ENCODE peak calls at places on chromosomes 16 and 17, in seven cellular contexts. One of them, this sample, is unnamed.

GRCh38 chr17:16406742-16407674 is 8.4 kb upstream of the TRPV2 start:
- DNase-seq in Panc1: no peak
- DNase-seq in A673: peak; percentile 45
- DNase-seq in A549: peak; percentile 58
- DNase-seq in fibroblast of lung: no peak
- DNase-seq in tibial artery: peak; percentile 83
- DNase-seq in stomach: no peak
- DNase-seq in this sample: no peak

GRCh38 chr17:35345926-35346771 is 27.3 kb downstream of the SLFN11 start:
- DNase-seq in stomach: peak; percentile 30
- DNase-seq in A549: no peak
- DNase-seq in fibroblast of lung: peak; percentile 65
- DNase-seq in tibial artery: peak; percentile 84
- DNase-seq in Panc1: no peak
- DNase-seq in A673: peak; percentile 36
- DNase-seq in this sample: no peak

GRCh38 chr16:11105038-11105903 is 150.7 kb downstream of the SOCS1 start:
- DNase-seq in Panc1: no peak
- DNase-seq in tibial artery: peak; percentile 68
- DNase-seq in A673: peak; percentile 95
- DNase-seq in stomach: no peak
- DNase-seq in A549: no peak
- DNase-seq in fibroblast of lung: peak; percentile 97
- DNase-seq in this sample: peak; percentile 17

GRCh38 chr17:68161644-68162428 is 86.0 kb upstream of the AMZ2 start:
- DNase-seq in A549: no peak
- DNase-seq in A673: no peak
- DNase-seq in stomach: no peak
- DNase-seq in Panc1: no peak
- DNase-seq in fibroblast of lung: no peak
- DNase-seq in tibial artery: no peak
- DNase-seq in this sample: no peak

GRCh38 chr17:48030531-48030930 is 7.1 kb downstream of the COPZ2 start:
- DNase-seq in A673: no peak
- DNase-seq in tibial artery: no peak
- DNase-seq in stomach: no peak
- DNase-seq in fibroblast of lung: no peak
- DNase-seq in A549: no peak
- DNase-seq in Panc1: no peak
- DNase-seq in this sample: no peak

GRCh38 chr17:82950525-82951102 is 110.8 kb upstream of the ZNF750 start:
- DNase-seq in Panc1: no peak
- DNase-seq in fibroblast of lung: no peak
- DNase-seq in A673: no peak
- DNase-seq in A549: no peak
- DNase-seq in tibial artery: peak; percentile 12
- DNase-seq in stomach: no peak
- DNase-seq in this sample: no peak

GRCh38 chr17:73801455-73802100 is 157.3 kb upstream of the SDK2 start:
- DNase-seq in Panc1: no peak
- DNase-seq in fibroblast of lung: no peak
- DNase-seq in A549: no peak
- DNase-seq in tibial artery: no peak
- DNase-seq in A673: no peak
- DNase-seq in stomach: no peak
- DNase-seq in this sample: no peak

GRCh38 chr16:86227801-86228200 is 282.5 kb upstream of the FOXF1 start:
- DNase-seq in A549: no peak
- DNase-seq in A673: no peak
- DNase-seq in fibroblast of lung: peak; percentile 51
- DNase-seq in tibial artery: no peak
- DNase-seq in stomach: peak; percentile 17
- DNase-seq in Panc1: no peak
- DNase-seq in this sample: no peak

GRCh38 chr17:73335591-73336503 is 24.0 kb upstream of the CDC42EP4 start:
- DNase-seq in tibial artery: no peak
- DNase-seq in A673: no peak
- DNase-seq in stomach: peak; percentile 34
- DNase-seq in fibroblast of lung: no peak
- DNase-seq in Panc1: no peak
- DNase-seq in A549: no peak
- DNase-seq in this sample: no peak

GRCh38 chr17:50264263-50265113 is 9.8 kb upstream of the TMEM92 start:
- DNase-seq in fibroblast of lung: no peak
- DNase-seq in A549: no peak
- DNase-seq in A673: no peak
- DNase-seq in stomach: no peak
- DNase-seq in tibial artery: peak; percentile 71
- DNase-seq in Panc1: no peak
- DNase-seq in this sample: no peak

GRCh38 chr16:56970934-56971767 is 9.4 kb downstream of the CETP start:
- DNase-seq in A549: no peak
- DNase-seq in tibial artery: no peak
- DNase-seq in fibroblast of lung: no peak
- DNase-seq in stomach: no peak
- DNase-seq in A673: no peak
- DNase-seq in Panc1: no peak
- DNase-seq in this sample: no peak

GRCh38 chr17:18181358-18181757 is 2.3 kb upstream of the ALKBH5 start:
- DNase-seq in tibial artery: no peak
- DNase-seq in A673: no peak
- DNase-seq in Panc1: no peak
- DNase-seq in stomach: no peak
- DNase-seq in A549: no peak
- DNase-seq in fibroblast of lung: no peak
- DNase-seq in this sample: no peak

GRCh38 chr16:873889-874288 is 73.4 kb upstream of the GNG13 start:
- DNase-seq in fibroblast of lung: no peak
- DNase-seq in stomach: no peak
- DNase-seq in A673: no peak
- DNase-seq in Panc1: no peak
- DNase-seq in tibial artery: no peak
- DNase-seq in A549: no peak
- DNase-seq in this sample: no peak

GRCh38 chr16:14347706-14348105 is 276.6 kb downstream of the MRTFB start:
- DNase-seq in Panc1: no peak
- DNase-seq in stomach: no peak
- DNase-seq in fibroblast of lung: no peak
- DNase-seq in A673: no peak
- DNase-seq in tibial artery: no peak
- DNase-seq in A549: no peak
- DNase-seq in this sample: peak; percentile 19

GRCh38 chr17:45688820-45689219 is 95.3 kb upstream of the CRHR1 start:
- DNase-seq in fibroblast of lung: no peak
- DNase-seq in Panc1: no peak
- DNase-seq in A549: no peak
- DNase-seq in stomach: no peak
- DNase-seq in tibial artery: no peak
- DNase-seq in A673: no peak
- DNase-seq in this sample: no peak

GRCh38 chr17:68738044-68738443 is 136.9 kb upstream of the FAM20A start:
- DNase-seq in tibial artery: no peak
- DNase-seq in A549: no peak
- DNase-seq in Panc1: no peak
- DNase-seq in A673: no peak
- DNase-seq in fibroblast of lung: no peak
- DNase-seq in stomach: peak; percentile 39
- DNase-seq in this sample: no peak

GRCh38 chr16:79776243-79776884 is 175.8 kb upstream of the MAF start:
- DNase-seq in A673: no peak
- DNase-seq in fibroblast of lung: peak; percentile 88
- DNase-seq in stomach: no peak
- DNase-seq in A549: no peak
- DNase-seq in Panc1: no peak
- DNase-seq in tibial artery: no peak
- DNase-seq in this sample: no peak

GRCh38 chr17:80352991-80353665 is 61.8 kb upstream of the ENDOV start:
- DNase-seq in fibroblast of lung: no peak
- DNase-seq in tibial artery: peak; percentile 54
- DNase-seq in A673: no peak
- DNase-seq in A549: no peak
- DNase-seq in stomach: no peak
- DNase-seq in Panc1: no peak
- DNase-seq in this sample: no peak

GRCh38 chr17:74882517-74883240 is 9.9 kb upstream of the FDXR start:
- DNase-seq in A549: no peak
- DNase-seq in fibroblast of lung: no peak
- DNase-seq in stomach: no peak
- DNase-seq in tibial artery: no peak
- DNase-seq in Panc1: no peak
- DNase-seq in A673: no peak
- DNase-seq in this sample: no peak

GRCh38 chr16:35305476-35305875 is 1846.1 kb downstream of the TP53TG3F start:
- DNase-seq in fibroblast of lung: no peak
- DNase-seq in tibial artery: no peak
- DNase-seq in Panc1: no peak
- DNase-seq in A673: no peak
- DNase-seq in A549: no peak
- DNase-seq in stomach: no peak
- DNase-seq in this sample: no peak

GRCh38 chr16:60110531-60110930 is 1376.4 kb upstream of the GOT2 start:
- DNase-seq in A673: no peak
- DNase-seq in stomach: no peak
- DNase-seq in tibial artery: no peak
- DNase-seq in A549: no peak
- DNase-seq in Panc1: no peak
- DNase-seq in fibroblast of lung: no peak
- DNase-seq in this sample: no peak

GRCh38 chr17:2994441-2994840 is 69.0 kb downstream of the OR1D5 start:
- DNase-seq in fibroblast of lung: no peak
- DNase-seq in tibial artery: peak; percentile 61
- DNase-seq in stomach: no peak
- DNase-seq in Panc1: no peak
- DNase-seq in A549: no peak
- DNase-seq in A673: no peak
- DNase-seq in this sample: no peak

GRCh38 chr17:4160294-4160859 is 17.4 kb downstream of the CYB5D2 start:
- DNase-seq in A549: no peak
- DNase-seq in fibroblast of lung: no peak
- DNase-seq in A673: no peak
- DNase-seq in Panc1: no peak
- DNase-seq in tibial artery: no peak
- DNase-seq in stomach: no peak
- DNase-seq in this sample: no peak

GRCh38 chr17:10067446-10068143 is 130.8 kb downstream of the GAS7 start:
- DNase-seq in Panc1: no peak
- DNase-seq in fibroblast of lung: no peak
- DNase-seq in tibial artery: peak; percentile 37
- DNase-seq in A673: no peak
- DNase-seq in A549: no peak
- DNase-seq in stomach: no peak
- DNase-seq in this sample: no peak

GRCh38 chr16:49596119-49596518 is 222.5 kb downstream of the C16orf78 start:
- DNase-seq in stomach: peak; percentile 21
- DNase-seq in A673: peak; percentile 58
- DNase-seq in A549: no peak
- DNase-seq in fibroblast of lung: peak; percentile 36
- DNase-seq in tibial artery: peak; percentile 53
- DNase-seq in Panc1: no peak
- DNase-seq in this sample: no peak
- H3K4me3 ChIP-seq in stomach: peak overlapping the region; percentile 7
- H3K4me3 ChIP-seq in A673: peak overlapping the region; percentile 8
- H3K4me3 ChIP-seq in A549: no peak overlapping the region
- H3K4me3 ChIP-seq in fibroblast of lung: no peak overlapping the region
- H3K4me3 ChIP-seq in tibial artery: no peak overlapping the region
- H3K4me3 ChIP-seq in Panc1: no peak overlapping the region
- H3K4me3 ChIP-seq in this sample: no peak overlapping the region

GRCh38 chr17:177155-177554 is 4.3 kb downstream of the DOC2B start:
- DNase-seq in stomach: no peak
- DNase-seq in A673: no peak
- DNase-seq in tibial artery: no peak
- DNase-seq in A549: no peak
- DNase-seq in fibroblast of lung: no peak
- DNase-seq in Panc1: no peak
- DNase-seq in this sample: no peak
- TF ChIP-seq CTCF in stomach: no peak
- TF ChIP-seq CTCF in A673: no peak
- TF ChIP-seq CTCF in tibial artery: no peak
- TF ChIP-seq CTCF in A549: no peak
- TF ChIP-seq CTCF in fibroblast of lung: no peak
- TF ChIP-seq CTCF in Panc1: no peak
- TF ChIP-seq CTCF in this sample: no peak

DNA sequence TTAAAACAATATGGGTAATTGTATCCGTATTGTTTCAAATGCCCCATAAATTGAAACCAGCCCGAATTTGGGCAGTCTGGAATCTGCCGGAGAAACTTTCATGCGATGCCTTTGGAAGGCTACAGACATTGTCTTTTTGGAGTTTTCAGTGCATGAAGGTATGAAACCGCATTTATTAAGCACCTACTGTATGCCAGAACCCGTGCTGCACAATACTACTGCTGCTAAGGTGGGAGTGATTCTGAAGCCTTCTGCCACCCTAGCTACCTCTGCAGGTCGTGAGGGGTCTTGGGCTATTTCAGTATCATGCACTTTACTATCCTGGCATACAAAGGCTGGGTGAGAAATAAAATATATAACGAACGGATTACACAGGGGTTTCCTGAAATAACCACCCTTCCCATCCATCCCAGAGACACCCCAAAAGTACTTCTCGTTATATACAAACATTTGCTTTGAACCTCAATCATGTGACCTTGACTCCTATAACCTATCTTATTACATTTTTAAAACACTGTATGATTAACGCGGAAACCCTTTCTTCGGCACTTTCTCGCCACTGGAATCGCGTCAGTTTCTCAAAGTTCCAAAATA is 1.0 kb upstream of the MSI2 start:
- DNase-seq in Panc1: no peak
- DNase-seq in stomach: no peak
- DNase-seq in fibroblast of lung: no peak
- DNase-seq in A673: no peak
- DNase-seq in A549: no peak
- DNase-seq in tibial artery: no peak
- DNase-seq in this sample: no peak
- H3K4me3 ChIP-seq in Panc1: peak overlapping the region; percentile 68
- H3K4me3 ChIP-seq in stomach: peak overlapping the region; percentile 91
- H3K4me3 ChIP-seq in fibroblast of lung: peak overlapping the region; percentile 55
- H3K4me3 ChIP-seq in A673: peak overlapping the region; percentile 89
- H3K4me3 ChIP-seq in A549: peak overlapping the region; percentile 94
- H3K4me3 ChIP-seq in tibial artery: peak overlapping the region; percentile 81
- H3K4me3 ChIP-seq in this sample: peak overlapping the region; percentile 70

GRCh38 chr17:76584427-76585047 is 1.1 kb downstream of the ST6GALNAC2 start:
- DNase-seq in Panc1: no peak
- DNase-seq in fibroblast of lung: no peak
- DNase-seq in A549: no peak
- DNase-seq in A673: no peak
- DNase-seq in tibial artery: no peak
- DNase-seq in stomach: no peak
- DNase-seq in this sample: no peak

GRCh38 chr17:76585048-76585648 is 512 bp downstream of the ST6GALNAC2 start:
- DNase-seq in A549: no peak
- DNase-seq in stomach: peak; percentile 52
- DNase-seq in tibial artery: no peak
- DNase-seq in Panc1: no peak
- DNase-seq in A673: no peak
- DNase-seq in fibroblast of lung: no peak
- DNase-seq in this sample: no peak

GRCh38 chr17:76586741-76587487 is 1.3 kb upstream of the ST6GALNAC2 start:
- DNase-seq in Panc1: no peak
- DNase-seq in A673: no peak
- DNase-seq in tibial artery: no peak
- DNase-seq in fibroblast of lung: no peak
- DNase-seq in A549: no peak
- DNase-seq in stomach: no peak
- DNase-seq in this sample: no peak

GRCh38 chr17:76588182-76588581 is 2.5 kb upstream of the ST6GALNAC2 start:
- DNase-seq in Panc1: no peak
- DNase-seq in A673: no peak
- DNase-seq in A549: no peak
- DNase-seq in fibroblast of lung: no peak
- DNase-seq in tibial artery: no peak
- DNase-seq in stomach: no peak
- DNase-seq in this sample: no peak

GRCh38 chr17:76585649-76586593 is at the start of gene ST6GALNAC2:
- DNase-seq in Panc1: no peak
- DNase-seq in A673: no peak
- DNase-seq in tibial artery: peak; percentile 73
- DNase-seq in stomach: peak; percentile 84
- DNase-seq in fibroblast of lung: peak; percentile 41
- DNase-seq in A549: peak; percentile 70
- DNase-seq in this sample: no peak
- TF ChIP-seq CTCF in Panc1: peak; percentile 76
- TF ChIP-seq CTCF in A673: no peak
- TF ChIP-seq CTCF in tibial artery: peak; percentile 31
- TF ChIP-seq CTCF in stomach: peak; percentile 53
- TF ChIP-seq CTCF in fibroblast of lung: no peak
- TF ChIP-seq CTCF in A549: peak; percentile 25
- TF ChIP-seq CTCF in this sample: peak; percentile 55